ENCODE peak calls at places on chromosome 2, in eight cellular contexts. S is HCT116, D is GM12878, T is A549, Q is HepG2, F is H1, Y is SK-N-SH, W is K562. J is an unnamed sample.
A peak's percentile ranks its signal among the peaks of the same experiment; 100 is the strongest.

GRCh38 chr2:45724329-45724728 is 72.9 kb downstream of the PRKCE start:
- DNase-seq in S (no peak), D (no peak), T (no peak), Q (no peak), F (no peak), Y (no peak), W (no peak), J (no peak)

GRCh38 chr2:69083126-69083733 is 70.3 kb downstream of the ANTXR1 start:
- DNase-seq in S (no peak), D (no peak), T (peak; percentile 58), Q (peak; percentile 24), F (no peak), Y (no peak), W (no peak), J (peak; percentile 45)

GRCh38 chr2:17795309-17795708 is 21.0 kb upstream of the MSGN1 start:
- DNase-seq in S (no peak), D (no peak), T (no peak), Q (no peak), F (no peak), Y (no peak), W (no peak), J (no peak)

GRCh38 chr2:3864943-3865664 is 161.7 kb downstream of the DCDC2C start:
- DNase-seq in S (no peak), D (no peak), T (no peak), Q (no peak), F (no peak), Y (no peak), W (no peak), J (no peak)

GRCh38 chr2:223055836-223056235 is 3.8 kb downstream of the KCNE4 start:
- DNase-seq in S (no peak), D (no peak), T (no peak), Q (no peak), F (no peak), Y (no peak), W (peak; percentile 73), J (no peak)

GRCh38 chr2:130336150-130336876 is 6.4 kb upstream of the IMP4 start:
- DNase-seq in S (no peak), D (no peak), T (peak; percentile 19), Q (peak; percentile 32), F (peak; percentile 49), Y (peak; percentile 45), W (no peak), J (no peak)

GRCh38 chr2:118431586-118431985 is 343.3 kb downstream of the INSIG2 start:
- DNase-seq in S (no peak), D (no peak), T (no peak), Q (no peak), F (no peak), Y (no peak), W (no peak), J (no peak)

GRCh38 chr2:53379547-53379946 is 388.1 kb upstream of the CHAC2 start:
- DNase-seq in S (no peak), D (no peak), T (no peak), Q (no peak), F (no peak), Y (no peak), W (no peak), J (no peak)

GRCh38 chr2:166117491-166117890 is 10.3 kb downstream of the SCN1A start:
- DNase-seq in S (no peak), D (no peak), T (no peak), Q (no peak), F (no peak), Y (no peak), W (no peak), J (no peak)

GRCh38 chr2:166115589-166115988 is 12.2 kb downstream of the SCN1A start:
- DNase-seq in S (no peak), D (no peak), T (no peak), Q (no peak), F (no peak), Y (no peak), W (no peak), J (no peak)

GRCh38 chr2:166112193-166112605 is 15.6 kb downstream of the SCN1A start:
- DNase-seq in S (no peak), D (no peak), T (no peak), Q (no peak), F (no peak), Y (no peak), W (no peak), J (peak; percentile 66)

DNA sequence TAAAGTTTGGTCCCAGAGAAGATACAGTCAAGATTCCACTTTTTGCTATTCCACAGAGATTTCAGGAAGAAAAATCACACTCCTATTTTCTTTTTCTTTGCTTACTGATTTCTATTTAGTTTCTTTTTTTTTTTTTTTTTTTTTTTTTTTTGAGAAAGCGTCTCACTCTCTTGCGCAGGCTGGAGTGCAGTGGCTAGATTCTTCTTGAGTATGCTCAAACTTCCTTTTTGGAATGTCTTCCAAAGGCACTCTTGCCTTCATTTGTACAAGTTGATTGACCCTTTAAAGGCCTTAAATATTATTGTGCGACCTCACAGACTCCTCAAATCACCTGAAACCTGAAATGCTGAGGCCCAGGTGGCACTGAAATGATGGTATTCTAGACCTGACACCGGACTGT is 9.6 kb downstream of the SCN1A start:
- DNase-seq in S (no peak), D (no peak), T (no peak), Q (no peak), F (no peak), Y (no peak), W (no peak), J (no peak)
- TF ChIP-seq RAD21 in S (no peak), D (no peak), T (no peak), Q (no peak), F (no peak), Y (no peak), W (no peak), J (no peak)

GRCh38 chr2:112138143-112139032 is at the start of gene FBLN7:
- DNase-seq in S (no peak), D (no peak), T (no peak), Q (no peak), F (no peak), Y (peak; percentile 86), W (no peak), J (no peak)

GRCh38 chr2:112141623-112142001 is 3.4 kb downstream of the FBLN7 start:
- DNase-seq in S (no peak), D (no peak), T (no peak), Q (no peak), F (no peak), Y (no peak), W (no peak), J (no peak)

GRCh38 chr2:112142525-112143078 is 4.4 kb downstream of the FBLN7 start:
- DNase-seq in S (no peak), D (no peak), T (no peak), Q (no peak), F (peak; percentile 39), Y (no peak), W (peak; percentile 4), J (no peak)

GRCh38 chr2:112140899-112141622 is 2.9 kb downstream of the FBLN7 start:
- DNase-seq in S (no peak), D (no peak), T (no peak), Q (no peak), F (no peak), Y (no peak), W (no peak), J (no peak)

DNA sequence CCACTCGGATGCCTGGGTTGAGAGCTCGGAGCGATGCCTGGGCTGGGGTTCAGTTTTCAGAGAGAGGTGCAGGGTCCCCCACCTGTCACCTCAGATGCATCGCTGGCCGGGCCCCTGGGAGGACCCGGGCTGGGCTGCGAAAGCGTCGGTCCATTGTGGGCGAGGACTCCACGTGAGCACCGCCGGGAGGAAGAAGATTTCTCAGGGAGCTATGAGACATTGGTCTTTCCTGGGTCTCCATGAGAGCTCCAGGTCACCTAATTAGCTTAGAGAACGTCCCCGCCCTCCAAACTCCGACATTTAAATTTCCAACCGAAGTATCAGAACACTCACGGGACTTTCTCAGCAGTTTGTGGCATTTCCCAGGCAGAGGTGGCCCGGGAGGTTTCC is 2.2 kb downstream of the FBLN7 start:
- DNase-seq in S (no peak), D (no peak), T (no peak), Q (no peak), F (no peak), Y (no peak), W (no peak), J (no peak)
- TF ChIP-seq RAD21 in S (no peak), D (no peak), T (no peak), Q (no peak), F (no peak), Y (no peak), W (no peak), J (no peak)

GRCh38 chr2:47077442-47078117 is 77.5 kb downstream of the STPG4 start:
- DNase-seq in S (peak; percentile 50), D (no peak), T (no peak), Q (no peak), F (no peak), Y (no peak), W (no peak), J (no peak)

GRCh38 chr2:47080888-47081301 is 74.2 kb downstream of the STPG4 start:
- DNase-seq in S (no peak), D (no peak), T (no peak), Q (no peak), F (no peak), Y (no peak), W (no peak), J (no peak)

GRCh38 chr2:47076586-47077441 is 78.3 kb downstream of the STPG4 start:
- DNase-seq in S (peak; percentile 94), D (no peak), T (peak; percentile 99), Q (peak; percentile 100), F (no peak), Y (peak; percentile 62), W (no peak), J (peak; percentile 97)

GRCh38 chr2:47079515-47080412 is 75.3 kb downstream of the STPG4 start:
- DNase-seq in S (no peak), D (no peak), T (no peak), Q (no peak), F (no peak), Y (peak; percentile 66), W (no peak), J (no peak)

DNA sequence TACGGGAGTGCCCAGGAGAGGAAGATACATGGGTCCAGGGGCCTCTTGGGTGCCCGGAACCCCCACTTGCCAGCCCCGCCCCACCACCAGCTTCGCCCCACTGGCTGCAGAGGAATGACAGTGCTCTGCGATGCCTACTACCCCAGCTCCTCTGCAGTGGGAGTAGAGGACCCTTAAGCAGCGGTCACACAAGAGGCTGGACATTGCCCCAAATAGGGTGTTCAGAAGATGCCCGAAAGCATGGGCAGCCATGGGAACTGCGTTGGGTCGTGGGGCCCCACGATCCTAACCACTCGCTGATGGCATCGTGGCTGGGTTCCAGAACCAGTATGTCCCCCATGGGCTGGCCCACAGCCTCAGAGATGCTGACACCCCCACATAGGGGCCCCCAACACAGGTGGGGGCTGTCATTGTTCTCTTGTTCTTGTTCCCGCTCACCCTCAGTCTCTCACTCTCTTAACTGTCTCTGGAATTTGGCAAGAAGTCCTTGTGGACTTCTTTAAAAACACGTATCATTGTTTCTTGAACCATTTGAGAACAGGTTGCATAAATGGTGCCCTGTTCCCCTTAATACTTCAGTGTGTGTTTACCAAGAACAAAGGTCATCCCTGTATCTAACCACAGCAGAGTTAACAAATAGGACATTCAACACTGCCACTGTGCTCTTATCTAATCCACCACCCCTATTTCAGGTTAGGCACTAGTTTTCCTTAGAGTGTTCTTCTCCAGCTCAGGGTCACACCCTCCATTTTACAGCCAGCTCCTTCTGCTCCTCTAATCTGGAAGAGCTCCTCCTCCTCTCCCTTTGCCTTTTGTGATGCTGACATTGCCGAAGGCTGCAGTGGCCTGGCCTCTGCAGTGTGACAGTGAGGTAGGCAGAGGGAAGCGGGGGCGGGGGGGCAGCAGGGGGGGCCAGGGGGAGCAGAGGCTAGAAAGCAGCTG is 76.3 kb downstream of the STPG4 start:
- DNase-seq in S (no peak), D (no peak), T (peak; percentile 82), Q (peak; percentile 99), F (no peak), Y (peak; percentile 53), W (peak; percentile 88), J (no peak)
- TF ChIP-seq RAD21 in S (no peak), D (no peak), T (no peak), Q (peak; percentile 34), F (no peak), Y (no peak), W (no peak), J (no peak)

GRCh38 chr2:29207352-29207751 is 92.1 kb downstream of the CLIP4 start:
- DNase-seq in S (no peak), D (no peak), T (no peak), Q (no peak), F (no peak), Y (no peak), W (no peak), J (peak; percentile 64)
- TF ChIP-seq RAD21 in S (no peak), D (no peak), T (no peak), Q (no peak), F (no peak), Y (no peak), W (no peak), J (no peak)

J was measured in IMR-90.